ENCODE peak calls at places on chromosomes 4 and X, in four cellular contexts. One of them, this sample, is unnamed.

GRCh38 chrX:45771114-45771513 is 570.4 kb upstream of the DIPK2B start:
- DNase-seq in upper lobe of right lung: no peak
- DNase-seq in sigmoid colon: peak; percentile 77
- DNase-seq in pancreas: no peak
- DNase-seq in this sample: peak; percentile 90

GRCh38 chrX:104343408-104344129 is 88.8 kb upstream of the ESX1 start:
- DNase-seq in upper lobe of right lung: no peak
- DNase-seq in sigmoid colon: no peak
- DNase-seq in pancreas: peak; percentile 14
- DNase-seq in this sample: peak; percentile 68

GRCh38 chrX:150767475-150768131 is 74.4 kb downstream of the MTMR1 start:
- DNase-seq in upper lobe of right lung: no peak
- DNase-seq in sigmoid colon: no peak
- DNase-seq in pancreas: no peak
- DNase-seq in this sample: peak; percentile 60

GRCh38 chr4:146407669-146408084 is 114.1 kb downstream of the SLC10A7 start:
- DNase-seq in upper lobe of right lung: no peak
- DNase-seq in sigmoid colon: no peak
- DNase-seq in pancreas: no peak
- DNase-seq in this sample: peak; percentile 21

GRCh38 chr4:137705171-137705783 is 173.0 kb upstream of the PCDH18 start:
- DNase-seq in upper lobe of right lung: no peak
- DNase-seq in sigmoid colon: no peak
- DNase-seq in pancreas: no peak
- DNase-seq in this sample: peak; percentile 98

GRCh38 chr4:77043507-77044131 is 32.2 kb downstream of the CCNI start:
- DNase-seq in upper lobe of right lung: no peak
- DNase-seq in sigmoid colon: no peak
- DNase-seq in pancreas: no peak
- DNase-seq in this sample: peak; percentile 71

GRCh38 chrX:140190441-140191108 is 225.3 kb upstream of the CXorf66 start:
- DNase-seq in upper lobe of right lung: no peak
- DNase-seq in sigmoid colon: no peak
- DNase-seq in pancreas: no peak
- DNase-seq in this sample: peak; percentile 22

GRCh38 chrX:19670854-19671620 is 155.7 kb upstream of the MAP3K15 start:
- DNase-seq in upper lobe of right lung: no peak
- DNase-seq in sigmoid colon: peak; percentile 72
- DNase-seq in pancreas: no peak
- DNase-seq in this sample: peak; percentile 82

GRCh38 chrX:150360331-150360730 is 2.8 kb upstream of the MAMLD1 start:
- DNase-seq in upper lobe of right lung: no peak
- DNase-seq in sigmoid colon: no peak
- DNase-seq in pancreas: no peak
- DNase-seq in this sample: no peak

GRCh38 chr4:4901877-4902276 is 42.4 kb downstream of the MSX1 start:
- DNase-seq in upper lobe of right lung: no peak
- DNase-seq in sigmoid colon: no peak
- DNase-seq in pancreas: no peak
- DNase-seq in this sample: no peak

GRCh38 chr4:127055349-127055748 is 577.4 kb upstream of the INTU start:
- DNase-seq in upper lobe of right lung: no peak
- DNase-seq in sigmoid colon: no peak
- DNase-seq in pancreas: no peak
- DNase-seq in this sample: peak; percentile 84

GRCh38 chrX:78024349-78025108 is 55.1 kb upstream of the PGAM4 start:
- DNase-seq in upper lobe of right lung: peak; percentile 68
- DNase-seq in sigmoid colon: no peak
- DNase-seq in pancreas: peak; percentile 55
- DNase-seq in this sample: peak; percentile 3

GRCh38 chr4:73706811-73707210 is 33.6 kb upstream of the CXCL8 start:
- DNase-seq in upper lobe of right lung: no peak
- DNase-seq in sigmoid colon: no peak
- DNase-seq in pancreas: no peak
- DNase-seq in this sample: no peak

GRCh38 chr4:77473509-77473908 is 132.1 kb upstream of the CXCL13 start:
- DNase-seq in upper lobe of right lung: no peak
- DNase-seq in sigmoid colon: no peak
- DNase-seq in pancreas: no peak
- DNase-seq in this sample: peak; percentile 39

GRCh38 chrX:115378471-115378870 is 89.0 kb downstream of the LUZP4 start:
- DNase-seq in upper lobe of right lung: no peak
- DNase-seq in sigmoid colon: no peak
- DNase-seq in pancreas: no peak
- DNase-seq in this sample: peak; percentile 79

GRCh38 chr4:27008693-27009092 is 148.1 kb downstream of the STIM2 start:
- DNase-seq in upper lobe of right lung: no peak
- DNase-seq in sigmoid colon: no peak
- DNase-seq in pancreas: no peak
- DNase-seq in this sample: no peak

GRCh38 chr4:145709336-145709735 is 29.4 kb downstream of the C4orf51 start:
- DNase-seq in upper lobe of right lung: no peak
- DNase-seq in sigmoid colon: no peak
- DNase-seq in pancreas: peak; percentile 48
- DNase-seq in this sample: no peak

GRCh38 chr4:142801966-142802365 is 44.1 kb downstream of the INPP4B start:
- DNase-seq in upper lobe of right lung: no peak
- DNase-seq in sigmoid colon: no peak
- DNase-seq in pancreas: no peak
- DNase-seq in this sample: no peak

GRCh38 chrX:41518841-41519220 is 71.7 kb downstream of the NYX start:
- DNase-seq in upper lobe of right lung: no peak
- DNase-seq in sigmoid colon: no peak
- DNase-seq in pancreas: no peak
- DNase-seq in this sample: no peak

GRCh38 chr4:118783887-118784286 is 52.0 kb downstream of the SEC24D start:
- DNase-seq in upper lobe of right lung: no peak
- DNase-seq in sigmoid colon: no peak
- DNase-seq in pancreas: no peak
- DNase-seq in this sample: peak; percentile 75

GRCh38 chr4:136670265-136670664 is 862.0 kb downstream of the PCDH18 start:
- DNase-seq in upper lobe of right lung: no peak
- DNase-seq in sigmoid colon: no peak
- DNase-seq in pancreas: no peak
- DNase-seq in this sample: no peak

GRCh38 chr4:147833254-147833653 is 101.4 kb downstream of the ARHGAP10 start:
- DNase-seq in upper lobe of right lung: no peak
- DNase-seq in sigmoid colon: no peak
- DNase-seq in pancreas: no peak
- DNase-seq in this sample: peak; percentile 20

GRCh38 chr4:125244848-125245450 is 69.8 kb upstream of the FAT4 start:
- DNase-seq in upper lobe of right lung: no peak
- DNase-seq in sigmoid colon: no peak
- DNase-seq in pancreas: no peak
- DNase-seq in this sample: peak; percentile 67

GRCh38 chrX:16838202-16839066 is 31.7 kb downstream of the RBBP7 start:
- DNase-seq in upper lobe of right lung: no peak
- DNase-seq in sigmoid colon: no peak
- DNase-seq in pancreas: no peak
- DNase-seq in this sample: peak; percentile 92

GRCh38 chr4:116391020-116391419 is 694.4 kb downstream of the TRAM1L1 start:
- DNase-seq in upper lobe of right lung: no peak
- DNase-seq in sigmoid colon: no peak
- DNase-seq in pancreas: no peak
- DNase-seq in this sample: no peak

GRCh38 chr4:167020410-167020809 is 213.9 kb downstream of the SPOCK3 start:
- DNase-seq in upper lobe of right lung: no peak
- DNase-seq in sigmoid colon: no peak
- DNase-seq in pancreas: no peak
- DNase-seq in this sample: peak; percentile 8

GRCh38 chr4:164012396-164013027 is 518.0 kb downstream of the TMA16 start:
- DNase-seq in upper lobe of right lung: no peak
- DNase-seq in sigmoid colon: no peak
- DNase-seq in pancreas: no peak
- DNase-seq in this sample: no peak

GRCh38 chr4:144647095-144647959 is 1.4 kb downstream of the HHIP start:
- DNase-seq in upper lobe of right lung: no peak
- DNase-seq in sigmoid colon: no peak
- DNase-seq in pancreas: no peak
- DNase-seq in this sample: peak; percentile 78

GRCh38 chr4:177077572-177077971 is 232.1 kb upstream of the NEIL3 start:
- DNase-seq in upper lobe of right lung: no peak
- DNase-seq in sigmoid colon: no peak
- DNase-seq in pancreas: no peak
- DNase-seq in this sample: no peak

GRCh38 chr4:164261831-164262230 is 492.1 kb upstream of the SMIM31 start:
- DNase-seq in upper lobe of right lung: no peak
- DNase-seq in sigmoid colon: no peak
- DNase-seq in pancreas: no peak
- DNase-seq in this sample: no peak

GRCh38 chr4:128782076-128782715 is 27.3 kb upstream of the JADE1 start:
- DNase-seq in upper lobe of right lung: no peak
- DNase-seq in sigmoid colon: no peak
- DNase-seq in pancreas: no peak
- DNase-seq in this sample: peak; percentile 55

GRCh38 chr4:73776363-73776762 is 36.0 kb downstream of the CXCL8 start:
- DNase-seq in upper lobe of right lung: no peak
- DNase-seq in sigmoid colon: peak; percentile 68
- DNase-seq in pancreas: peak; percentile 48
- DNase-seq in this sample: peak; percentile 90

GRCh38 chr4:77582151-77582550 is 23.5 kb upstream of the CXCL13 start:
- DNase-seq in upper lobe of right lung: no peak
- DNase-seq in sigmoid colon: no peak
- DNase-seq in pancreas: no peak
- DNase-seq in this sample: no peak

GRCh38 chr4:147863111-147863747 is 131.3 kb downstream of the ARHGAP10 start:
- DNase-seq in upper lobe of right lung: no peak
- DNase-seq in sigmoid colon: no peak
- DNase-seq in pancreas: no peak
- DNase-seq in this sample: peak; percentile 57

DNA sequence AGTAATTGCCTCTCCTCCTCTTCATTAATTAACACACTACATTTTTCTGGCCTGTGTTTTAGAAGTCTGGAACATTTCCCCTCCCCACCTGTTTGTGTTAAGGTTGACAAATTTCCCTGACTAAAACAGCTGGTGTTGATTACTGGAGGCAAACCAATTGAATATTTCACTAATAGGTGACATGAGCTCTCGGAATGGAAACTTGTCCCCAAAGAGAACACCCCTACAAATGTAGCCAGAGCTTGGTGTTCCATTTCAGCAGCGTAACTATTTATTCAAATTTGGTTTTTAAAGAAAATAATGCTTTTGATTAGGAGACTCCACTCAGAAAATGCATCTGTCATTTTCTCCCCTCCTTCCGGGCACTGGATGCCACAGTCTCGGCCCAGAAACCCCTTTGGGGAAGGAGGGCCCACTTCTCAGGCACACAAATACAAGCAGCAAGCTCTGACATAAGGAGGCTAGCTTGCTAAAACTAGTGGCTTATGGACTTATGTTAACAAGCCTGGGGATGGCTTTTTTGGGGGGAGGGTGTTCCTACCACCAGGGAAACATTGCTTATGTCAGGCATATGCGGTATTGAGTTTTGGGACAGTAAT is 2.2 kb downstream of the RNF150 start:
- DNase-seq in upper lobe of right lung: no peak
- DNase-seq in sigmoid colon: no peak
- DNase-seq in pancreas: no peak
- DNase-seq in this sample: no peak
- H3K4me3 ChIP-seq in upper lobe of right lung: no peak overlapping the region
- H3K4me3 ChIP-seq in sigmoid colon: peak overlapping the region; percentile 96
- H3K4me3 ChIP-seq in pancreas: no peak overlapping the region
- H3K4me3 ChIP-seq in this sample: no peak overlapping the region

GRCh38 chr4:98728433-98728832 is 70.0 kb upstream of the TSPAN5 start:
- DNase-seq in upper lobe of right lung: no peak
- DNase-seq in sigmoid colon: no peak
- DNase-seq in pancreas: no peak
- DNase-seq in this sample: peak; percentile 63
- TF ChIP-seq CTCF in upper lobe of right lung: no peak
- TF ChIP-seq CTCF in sigmoid colon: no peak
- TF ChIP-seq CTCF in pancreas: no peak
- TF ChIP-seq CTCF in this sample: no peak

GRCh38 chrX:130085551-130085986 is 24.7 kb downstream of the ELF4 start:
- DNase-seq in upper lobe of right lung: no peak
- DNase-seq in sigmoid colon: no peak
- DNase-seq in pancreas: no peak
- DNase-seq in this sample: no peak

GRCh38 chrX:130083107-130083490 is 27.2 kb downstream of the ELF4 start:
- DNase-seq in upper lobe of right lung: no peak
- DNase-seq in sigmoid colon: no peak
- DNase-seq in pancreas: no peak
- DNase-seq in this sample: no peak

GRCh38 chrX:130084651-130085237 is 25.6 kb downstream of the ELF4 start:
- DNase-seq in upper lobe of right lung: no peak
- DNase-seq in sigmoid colon: no peak
- DNase-seq in pancreas: no peak
- DNase-seq in this sample: no peak

GRCh38 chrX:130083656-130084382 is 26.5 kb downstream of the ELF4 start:
- DNase-seq in upper lobe of right lung: peak; percentile 65
- DNase-seq in sigmoid colon: no peak
- DNase-seq in pancreas: no peak
- DNase-seq in this sample: no peak

GRCh38 chrX:130086414-130087207 is 23.7 kb downstream of the ELF4 start:
- DNase-seq in upper lobe of right lung: no peak
- DNase-seq in sigmoid colon: no peak
- DNase-seq in pancreas: no peak
- DNase-seq in this sample: no peak
- H3K4me3 ChIP-seq in upper lobe of right lung: peak overlapping the region; percentile 6
- H3K4me3 ChIP-seq in sigmoid colon: no peak overlapping the region
- H3K4me3 ChIP-seq in pancreas: no peak overlapping the region
- H3K4me3 ChIP-seq in this sample: no peak overlapping the region

GRCh38 chr4:41339812-41340809 is 83.4 kb downstream of the UCHL1 start:
- DNase-seq in upper lobe of right lung: no peak
- DNase-seq in sigmoid colon: no peak
- DNase-seq in pancreas: no peak
- DNase-seq in this sample: peak; percentile 68
- TF ChIP-seq CTCF in upper lobe of right lung: no peak
- TF ChIP-seq CTCF in sigmoid colon: no peak
- TF ChIP-seq CTCF in pancreas: no peak
- TF ChIP-seq CTCF in this sample: no peak

DNA sequence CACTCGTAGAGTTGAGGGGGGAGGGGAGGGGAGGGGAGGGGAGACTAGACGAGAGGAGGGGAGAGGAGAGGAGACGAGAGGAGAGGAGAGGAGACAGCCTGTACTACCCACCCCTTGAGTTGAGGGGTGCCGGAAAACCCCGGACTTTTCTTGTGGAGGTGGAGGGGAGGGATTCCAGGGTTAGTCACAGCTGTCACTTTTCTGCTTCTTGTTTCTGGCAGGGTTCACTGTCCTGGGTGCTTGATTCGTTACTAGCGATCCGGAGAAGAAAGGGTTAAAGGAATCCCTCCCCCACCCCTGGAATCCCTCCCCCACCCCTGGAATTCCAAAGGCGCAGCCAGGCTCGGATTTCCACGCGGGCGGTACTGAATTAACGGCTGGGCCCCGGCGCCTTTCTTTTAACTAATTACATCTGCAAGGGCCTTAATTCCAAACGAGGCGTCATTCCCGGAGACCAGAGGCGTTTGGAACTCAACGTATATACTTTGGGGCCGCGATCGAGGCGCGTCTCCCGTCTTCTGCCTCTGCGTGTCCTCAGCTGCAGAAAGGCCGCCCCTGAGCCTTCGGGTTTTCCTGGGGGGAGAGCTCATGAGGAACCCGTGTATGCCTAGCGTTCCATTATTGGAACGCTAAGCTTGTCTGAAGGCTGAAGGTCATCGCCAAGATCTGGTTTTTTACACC is 20.1 kb upstream of the CSF2RA start:
- DNase-seq in upper lobe of right lung: no peak
- DNase-seq in sigmoid colon: no peak
- DNase-seq in pancreas: no peak
- DNase-seq in this sample: no peak
- H3K4me3 ChIP-seq in upper lobe of right lung: peak overlapping the region; percentile 16
- H3K4me3 ChIP-seq in sigmoid colon: peak overlapping the region; percentile 26
- H3K4me3 ChIP-seq in pancreas: no peak overlapping the region
- H3K4me3 ChIP-seq in this sample: no peak overlapping the region

This sample was measured in fibroblast of the aortic adventitia.